ENCODE peak calls at places on chromosomes 4 and X, in seven cellular contexts. Z, M, W, K, I, X and V are unnamed samples.

GRCh38 chrX:37367946-37368345 is 18.8 kb downstream of the PRRG1 start:
- DNase-seq in I (no peak), Z (no peak), W (no peak), K (no peak), M (no peak), X (no peak), V (no peak)

GRCh38 chrX:137043736-137044135 is 9.9 kb upstream of the GPR101 start:
- DNase-seq in K (no peak), X (no peak), W (no peak), I (no peak), Z (no peak), M (no peak), V (no peak)

GRCh38 chr4:122450847-122451246 is 5.7 kb downstream of the IL2 start:
- DNase-seq in K (no peak), Z (no peak), W (peak; percentile 73), X (peak; percentile 23), M (no peak), I (peak; percentile 1), V (no peak)

GRCh38 chrX:38426785-38427184 is 74.4 kb downstream of the OTC start:
- DNase-seq in I (no peak), W (no peak), Z (no peak), K (no peak), X (no peak), M (no peak), V (no peak)

GRCh38 chr4:145099653-145100052 is 1.5 kb downstream of the ABCE1 start:
- DNase-seq in Z (no peak), I (peak; percentile 19), X (no peak), M (no peak), K (no peak), W (no peak), V (no peak)

GRCh38 chr4:48112017-48112667 is 21.9 kb downstream of the TXK start:
- DNase-seq in I (no peak), M (no peak), X (no peak), W (no peak), K (no peak), Z (no peak), V (no peak)

GRCh38 chr4:88618782-88619485 is 26.7 kb downstream of the HERC3 start:
- DNase-seq in Z (no peak), K (no peak), M (no peak), I (no peak), W (no peak), X (no peak), V (no peak)

GRCh38 chrX:98380556-98380955 is 1496.8 kb downstream of the RPA4 start:
- DNase-seq in W (no peak), I (no peak), M (no peak), Z (no peak), X (no peak), K (no peak), V (no peak)

GRCh38 chr4:48012819-48013218 is 3.7 kb downstream of the CNGA1 start:
- DNase-seq in I (no peak), X (no peak), M (no peak), W (no peak), Z (no peak), K (no peak), V (no peak)

GRCh38 chr4:40228497-40229365 is 31.9 kb downstream of the RHOH start:
- DNase-seq in K (no peak), W (no peak), I (no peak), M (peak; percentile 77), Z (peak; percentile 48), X (no peak), V (no peak)

GRCh38 chr4:129583868-129584267 is 487.9 kb downstream of the C4orf33 start:
- DNase-seq in M (no peak), I (no peak), Z (no peak), K (no peak), X (no peak), W (no peak), V (no peak)

GRCh38 chrX:114344756-114345155 is 239.1 kb upstream of the HTR2C start:
- DNase-seq in W (peak; percentile 26), K (peak; percentile 31), I (peak; percentile 3), M (no peak), X (no peak), Z (peak; percentile 25), V (peak; percentile 28)

GRCh38 chr4:185885075-185885474 is 73.1 kb upstream of the SORBS2 start:
- DNase-seq in W (no peak), M (no peak), Z (no peak), X (no peak), I (no peak), K (no peak), V (no peak)

GRCh38 chrX:154727418-154728323 is 23.2 kb downstream of the GAB3 start:
- DNase-seq in I (no peak), M (no peak), Z (no peak), W (no peak), X (no peak), K (no peak), V (no peak)

GRCh38 chr4:1041147-1041935 is 29.9 kb downstream of the FGFRL1 start:
- DNase-seq in M (no peak), X (no peak), K (no peak), W (no peak), I (no peak), Z (peak; percentile 84), V (no peak)

GRCh38 chrX:27964432-27964831 is 16.8 kb downstream of the DCAF8L1 start:
- DNase-seq in W (no peak), K (no peak), Z (no peak), M (no peak), X (no peak), I (no peak), V (no peak)

GRCh38 chr4:7384929-7385890 is 49.5 kb downstream of the PSAPL1 start:
- DNase-seq in X (no peak), Z (no peak), M (no peak), I (no peak), K (peak; percentile 7), W (no peak), V (no peak)

GRCh38 chr4:107279729-107280128 is 243.6 kb upstream of the DKK2 start:
- DNase-seq in M (no peak), X (no peak), I (peak; percentile 23), K (no peak), Z (no peak), W (no peak), V (no peak)

GRCh38 chr4:30854566-30854965 is 134.4 kb downstream of the PCDH7 start:
- DNase-seq in X (no peak), I (no peak), K (no peak), W (peak; percentile 70), M (no peak), Z (no peak), V (no peak)

GRCh38 chr4:121199742-121200561 is 35.8 kb upstream of the TNIP3 start:
- DNase-seq in I (no peak), Z (no peak), W (no peak), X (no peak), K (no peak), M (peak; percentile 81), V (no peak)

GRCh38 chrX:71181910-71182799 is 37.5 kb downstream of the NLGN3 start:
- DNase-seq in Z (peak; percentile 72), X (peak; percentile 74), K (peak; percentile 77), M (peak; percentile 82), I (peak; percentile 95), W (peak; percentile 93), V (peak; percentile 37)

GRCh38 chr4:161237495-161237894 is 926.3 kb downstream of the FSTL5 start:
- DNase-seq in Z (no peak), K (no peak), X (no peak), W (no peak), I (no peak), M (no peak), V (no peak)

GRCh38 chrX:21865436-21865835 is 9.6 kb downstream of the YY2 start:
- DNase-seq in W (no peak), Z (no peak), M (no peak), X (no peak), I (no peak), K (no peak), V (no peak)

GRCh38 chr4:5205981-5206380 is 154.7 kb downstream of the STK32B start:
- DNase-seq in K (no peak), X (no peak), M (no peak), W (no peak), Z (no peak), I (no peak), V (no peak)

GRCh38 chr4:76589872-76590846 is 155.1 kb downstream of the SHROOM3 start:
- DNase-seq in Z (no peak), K (peak; percentile 34), X (peak; percentile 85), M (no peak), W (peak; percentile 39), I (peak; percentile 52), V (peak; percentile 23)

GRCh38 chr4:48909697-48910096 is 3.1 kb upstream of the OCIAD2 start:
- DNase-seq in Z (no peak), X (peak; percentile 43), M (no peak), K (peak; percentile 17), W (peak; percentile 92), I (no peak), V (no peak)

GRCh38 chr4:61068745-61069144 is 131.4 kb upstream of the ADGRL3 start:
- DNase-seq in X (no peak), M (no peak), K (no peak), W (no peak), Z (no peak), I (no peak), V (peak; percentile 48)
- TF ChIP-seq JUND in X (no peak), M (no peak), K (no peak), W (no peak), Z (no peak), I (no peak), V (no peak)

GRCh38 chrX:30822068-30822671 is 66.9 kb downstream of the TAB3 start:
- DNase-seq in X (no peak), M (peak; percentile 34), I (peak; percentile 18), W (no peak), K (no peak), Z (no peak), V (no peak)
- TF ChIP-seq JUND in X (no peak), M (no peak), I (no peak), W (no peak), K (no peak), Z (no peak), V (no peak)

GRCh38 chr4:26851129-26851528 is 9.5 kb upstream of the STIM2 start:
- DNase-seq in X (no peak), W (no peak), K (no peak), I (no peak), Z (no peak), M (no peak), V (no peak)

GRCh38 chr4:26856906-26857277 is 3.7 kb upstream of the STIM2 start:
- DNase-seq in I (no peak), M (no peak), X (no peak), W (no peak), Z (no peak), K (no peak), V (no peak)

GRCh38 chr4:26858035-26858918 is 2.4 kb upstream of the STIM2 start:
- DNase-seq in W (no peak), M (no peak), I (no peak), X (no peak), K (peak; percentile 10), Z (no peak), V (peak; percentile 30)

GRCh38 chr4:26857278-26858034 is 3.2 kb upstream of the STIM2 start:
- DNase-seq in X (peak; percentile 36), Z (peak; percentile 91), M (peak; percentile 53), K (peak; percentile 92), W (peak; percentile 67), I (peak; percentile 58), V (peak; percentile 59)

GRCh38 chr4:26854701-26855100 is 5.9 kb upstream of the STIM2 start:
- DNase-seq in Z (no peak), K (no peak), X (no peak), M (no peak), W (no peak), I (no peak), V (no peak)
- TF ChIP-seq JUND in Z (no peak), K (no peak), X (no peak), M (no peak), W (no peak), I (no peak), V (no peak)

GRCh38 chr4:183256756-183257385 is 63.2 kb downstream of the CLDN22 start:
- DNase-seq in W (peak; percentile 33), K (peak; percentile 70), Z (peak; percentile 70), M (no peak), X (no peak), I (peak; percentile 40), V (no peak)
- TF ChIP-seq JUND in W (no peak), K (no peak), Z (no peak), M (no peak), X (no peak), I (no peak), V (no peak)